ENCODE peak calls at places on chromosomes 3 and 15, in seven cellular contexts. F is neuronal stem cell, D is H9, S is H1, P is mesenchymal stem cell, B is trophoblast cell, A is IMR-90. J is an unnamed sample.
A peak's percentile ranks its signal among the peaks of the same experiment; 100 is the strongest.

GRCh38 chr3:6644070-6644929 is 216.6 kb upstream of the GRM7 start:
- DNase-seq in B (no peak), D (no peak), P (no peak), F (no peak), A (no peak), S (no peak), J (peak; percentile 14)

GRCh38 chr3:19531426-19531825 is 383.1 kb downstream of the KCNH8 start:
- DNase-seq in D (no peak), S (no peak), F (no peak), P (no peak), B (no peak), A (no peak), J (no peak)

GRCh38 chr3:173306110-173306509 is 91.4 kb upstream of the NLGN1 start:
- DNase-seq in P (no peak), S (no peak), D (no peak), F (no peak), A (no peak), B (no peak), J (no peak)

GRCh38 chr3:56998081-56998529 is 62.4 kb upstream of the SPATA12 start:
- DNase-seq in A (no peak), F (no peak), P (no peak), S (no peak), B (no peak), D (no peak), J (no peak)

GRCh38 chr3:66066963-66067617 is 28.4 kb upstream of the MAGI1 start:
- DNase-seq in P (no peak), F (peak; percentile 24), A (no peak), S (no peak), B (no peak), D (no peak), J (no peak)

GRCh38 chr3:12750658-12751071 is 8.4 kb downstream of the TMEM40 start:
- DNase-seq in S (no peak), D (no peak), F (no peak), B (peak; percentile 54), A (peak; percentile 64), P (peak; percentile 71), J (no peak)

GRCh38 chr3:177134811-177135210 is 62.5 kb downstream of the TBL1XR1 start:
- DNase-seq in D (no peak), F (no peak), B (no peak), A (no peak), S (no peak), P (no peak), J (no peak)

GRCh38 chr3:186493507-186493906 is 50.7 kb downstream of the CRYGS start:
- DNase-seq in B (peak; percentile 6), S (no peak), D (no peak), F (no peak), P (peak; percentile 18), A (peak; percentile 59), J (no peak)

GRCh38 chr15:73926191-73927002 is at the start of gene LOXL1:
- DNase-seq in P (peak; percentile 92), A (peak; percentile 92), F (peak; percentile 64), S (peak; percentile 80), B (peak; percentile 87), D (peak; percentile 80), J (peak; percentile 90)

GRCh38 chr3:172201990-172202318 is 162.6 kb downstream of the FNDC3B start:
- DNase-seq in F (no peak), P (peak; percentile 79), A (peak; percentile 96), D (no peak), B (peak; percentile 54), S (no peak), J (peak; percentile 50)

GRCh38 chr3:38493019-38493418 is 3.1 kb upstream of the EXOG start:
- DNase-seq in P (peak; percentile 4), F (no peak), S (no peak), D (no peak), A (peak; percentile 86), B (no peak), J (no peak)

GRCh38 chr3:69683076-69683806 is 56.0 kb upstream of the MITF start:
- DNase-seq in D (no peak), B (no peak), S (no peak), P (no peak), A (no peak), F (no peak), J (peak; percentile 56)

GRCh38 chr15:38127306-38127731 is 125.3 kb upstream of the SPRED1 start:
- DNase-seq in P (no peak), F (no peak), A (peak; percentile 19), S (no peak), D (no peak), B (peak; percentile 58), J (no peak)

GRCh38 chr3:193548406-193548805 is 6.3 kb downstream of the ATP13A4 start:
- DNase-seq in F (no peak), A (no peak), S (no peak), P (no peak), D (no peak), B (no peak), J (no peak)

GRCh38 chr3:123641084-123641462 is 56.2 kb upstream of the HACD2 start:
- DNase-seq in S (no peak), B (no peak), A (no peak), P (no peak), D (no peak), F (no peak), J (no peak)

GRCh38 chr3:3170998-3171397 is 8.5 kb downstream of the CRBN start:
- DNase-seq in A (peak; percentile 42), F (no peak), P (peak; percentile 40), B (peak; percentile 67), D (no peak), S (no peak), J (peak; percentile 40)

GRCh38 chr3:63968612-63969350 is 54.5 kb downstream of the PSMD6 start:
- DNase-seq in P (no peak), S (no peak), B (peak; percentile 59), A (peak; percentile 19), D (no peak), F (no peak), J (no peak)

GRCh38 chr15:51380999-51381806 is 39.7 kb downstream of the GLDN start:
- DNase-seq in P (peak; percentile 75), D (peak; percentile 72), A (peak; percentile 64), S (peak; percentile 61), B (peak; percentile 90), F (peak; percentile 65), J (peak; percentile 83)

GRCh38 chr3:16899919-16900318 is 15.2 kb downstream of the PLCL2 start:
- DNase-seq in P (no peak), A (no peak), D (no peak), S (no peak), F (no peak), B (peak; percentile 67), J (no peak)

GRCh38 chr3:16897254-16897926 is 12.6 kb downstream of the PLCL2 start:
- DNase-seq in A (peak; percentile 23), S (no peak), B (peak; percentile 63), P (peak; percentile 36), D (no peak), F (no peak), J (no peak)

GRCh38 chr3:16896820-16897219 is 12.1 kb downstream of the PLCL2 start:
- DNase-seq in D (no peak), S (no peak), B (no peak), P (no peak), A (no peak), F (no peak), J (no peak)

GRCh38 chr3:16898595-16899395 is 14.0 kb downstream of the PLCL2 start:
- DNase-seq in F (no peak), B (no peak), S (no peak), D (no peak), P (no peak), A (no peak), J (no peak)

GRCh38 chr3:16896094-16896627 is 11.4 kb downstream of the PLCL2 start:
- DNase-seq in P (no peak), D (no peak), B (no peak), F (no peak), S (no peak), A (no peak), J (no peak)
- H3K4me1 ChIP-seq in P (no peaks in the 10 kb centered on the region), D (no peaks in the 10 kb centered on the region), B (no peaks in the 10 kb centered on the region), F (no peaks in the 10 kb centered on the region), S (no peaks in the 10 kb centered on the region), A (no peaks in the 10 kb centered on the region), J (no peaks in the 10 kb centered on the region)

GRCh38 chr3:33900440-33900808 is 102.0 kb downstream of the PDCD6IP start:
- DNase-seq in D (no peak), F (no peak), S (no peak), A (no peak), P (no peak), B (no peak), J (no peak)
- H2BK120ac ChIP-seq in D (no peak overlapping the region), F (no peak overlapping the region), S (no peak overlapping the region), A (no peak overlapping the region), P (no peak overlapping the region), B (peak overlapping the region; percentile 7), J (no peak overlapping the region)

GRCh38 chr15:75068748-75069147 is 45.4 kb downstream of the PPCDC start:
- DNase-seq in D (no peak), A (no peak), S (no peak), B (peak; percentile 41), P (no peak), F (no peak), J (no peak)

GRCh38 chr15:75067123-75067854 is 43.9 kb downstream of the PPCDC start:
- DNase-seq in D (no peak), B (peak; percentile 13), F (no peak), A (peak; percentile 73), P (peak; percentile 56), S (no peak), J (no peak)

GRCh38 chr15:75065851-75066509 is 42.6 kb downstream of the PPCDC start:
- DNase-seq in B (no peak), P (no peak), S (no peak), F (no peak), D (no peak), A (no peak), J (peak; percentile 76)

GRCh38 chr15:75070674-75071073 is 47.3 kb downstream of the PPCDC start:
- DNase-seq in S (no peak), P (no peak), A (no peak), D (no peak), F (no peak), B (no peak), J (no peak)

DNA sequence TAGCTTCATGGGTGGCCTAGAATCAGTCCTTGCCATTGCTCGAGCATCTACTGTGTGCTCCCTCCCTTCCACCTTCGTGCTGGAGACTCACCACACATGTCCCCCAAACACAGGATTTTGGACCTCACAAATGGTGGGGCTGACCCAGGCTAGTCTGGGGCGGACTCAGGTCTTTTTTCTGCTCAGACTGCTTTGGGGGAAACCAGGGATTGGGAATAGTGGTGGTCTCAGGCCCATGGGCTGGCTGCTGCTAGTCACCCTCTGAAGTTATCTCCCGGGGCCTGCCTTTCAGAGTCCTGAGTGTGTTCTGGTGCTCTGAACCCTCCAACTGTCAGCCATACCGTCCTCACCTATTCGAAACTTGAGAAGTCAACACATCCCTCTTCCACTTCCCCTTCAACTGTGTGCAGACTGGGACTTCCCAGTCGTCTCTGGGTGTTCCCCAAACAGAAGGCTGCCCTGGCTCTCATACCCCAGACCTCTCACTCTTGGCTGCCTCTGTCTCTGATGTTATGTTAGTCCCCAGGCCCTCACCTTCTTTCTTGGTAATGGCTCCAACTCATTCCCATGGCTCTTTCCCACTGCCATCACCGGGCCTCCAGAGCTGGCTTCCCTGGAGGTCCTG is 46.0 kb downstream of the PPCDC start:
- DNase-seq in B (peak; percentile 12), A (no peak), S (no peak), D (no peak), F (no peak), P (no peak), J (no peak)
- H3K4me1 ChIP-seq in B (no peaks in the 10 kb centered on the region), A (no peaks in the 10 kb centered on the region), S (no peaks in the 10 kb centered on the region), D (no peaks in the 10 kb centered on the region), F (no peaks in the 10 kb centered on the region), P (no peaks in the 10 kb centered on the region), J (no peaks in the 10 kb centered on the region)

DNA sequence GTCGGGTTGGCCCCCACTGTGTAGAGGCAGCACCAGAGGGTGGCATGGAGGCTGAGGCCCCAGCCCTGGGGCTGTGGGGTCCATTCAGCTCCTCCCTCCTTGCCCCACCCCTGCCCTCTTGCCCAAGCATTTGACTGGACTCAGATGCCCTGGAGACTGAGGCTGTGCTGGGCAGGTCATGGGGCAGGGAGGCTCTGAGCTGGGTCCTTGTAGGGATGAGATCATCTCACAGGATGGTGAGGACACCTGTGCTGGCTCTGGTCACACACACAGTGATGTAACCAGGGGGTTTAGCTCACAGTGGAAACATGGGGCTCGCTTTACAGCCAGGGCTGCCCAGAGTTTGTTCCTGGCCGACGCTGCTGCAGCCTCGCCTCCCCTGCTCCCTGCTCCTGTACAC is 17.8 kb downstream of the ALPK3 start:
- DNase-seq in A (no peak), S (no peak), P (no peak), B (no peak), F (no peak), D (no peak), J (no peak)
- H2BK120ac ChIP-seq in A (no peak overlapping the region), S (no peak overlapping the region), P (no peak overlapping the region), B (no peak overlapping the region), F (no peak overlapping the region), D (no peak overlapping the region), J (no peak overlapping the region)